ENCODE peak calls at places on chromosomes 6 and 20, in ten cellular contexts. R is RWPE2, M is esophagus squamous epithelium, I is colonic mucosa, N is astrocyte of the spinal cord, G is breast epithelium, T is fibroblast of mammary gland, L is upper lobe of right lung, O is SK-N-SH, U is AG09309. Y is an unnamed sample.

GRCh38 chr6:71392286-71392685 is 103.7 kb downstream of the OGFRL1 start:
- DNase-seq in N (no peak), L (no peak), G (no peak), R (no peak), O (no peak), I (no peak), M (no peak), U (no peak), T (peak; percentile 26), Y (no peak)

GRCh38 chr6:152360016-152360415 is 277.1 kb downstream of the SYNE1 start:
- DNase-seq in G (no peak), L (no peak), T (no peak), O (no peak), M (no peak), N (no peak), I (no peak), U (no peak), R (no peak), Y (no peak)

GRCh38 chr6:91337967-91338366 is 751.1 kb upstream of the MAP3K7 start:
- DNase-seq in N (no peak), U (no peak), M (no peak), O (no peak), I (no peak), G (no peak), R (no peak), T (no peak), L (no peak), Y (no peak)

GRCh38 chr6:2876210-2877056 is 26.7 kb downstream of the SERPINB9 start:
- DNase-seq in O (peak; percentile 79), I (peak; percentile 74), G (no peak), N (peak; percentile 92), L (peak; percentile 86), R (no peak), U (peak; percentile 74), T (peak; percentile 94), M (no peak), Y (peak; percentile 97)

GRCh38 chr20:4711511-4711910 is 10.2 kb upstream of the PRND start:
- DNase-seq in G (no peak), U (no peak), T (no peak), N (no peak), M (no peak), R (no peak), L (no peak), I (no peak), O (no peak), Y (no peak)

GRCh38 chr20:6730929-6731328 is 36.6 kb upstream of the BMP2 start:
- DNase-seq in I (no peak), T (no peak), R (no peak), M (no peak), L (no peak), O (no peak), U (no peak), G (no peak), N (no peak), Y (no peak)

GRCh38 chr6:42726485-42727083 is 4.2 kb upstream of the PRPH2 start:
- DNase-seq in R (no peak), T (peak; percentile 92), I (peak; percentile 81), O (peak; percentile 86), M (peak; percentile 20), N (peak; percentile 89), G (no peak), U (peak; percentile 75), L (peak; percentile 70), Y (peak; percentile 96)

GRCh38 chr6:125314019-125314581 is 12.3 kb upstream of the HDDC2 start:
- DNase-seq in L (no peak), N (peak; percentile 68), U (no peak), I (peak; percentile 65), G (peak; percentile 59), M (peak; percentile 4), O (peak; percentile 54), T (peak; percentile 75), R (no peak), Y (peak; percentile 86)

GRCh38 chr20:31720486-31721407 is 1.9 kb downstream of the BCL2L1 start:
- DNase-seq in U (no peak), R (peak; percentile 72), T (no peak), O (no peak), L (no peak), N (no peak), M (no peak), G (no peak), I (peak; percentile 64), Y (no peak)

GRCh38 chr6:5351552-5351951 is 90.2 kb downstream of the FARS2 start:
- DNase-seq in L (no peak), I (no peak), N (no peak), R (no peak), T (no peak), G (no peak), O (no peak), M (no peak), U (no peak), Y (no peak)
- TF ChIP-seq CTCF in L (no peak), I (no peak), N (no peak), R (no peak), T (no peak), G (no peak), O (no peak), M (no peak), U (no peak), Y (no peak)

DNA sequence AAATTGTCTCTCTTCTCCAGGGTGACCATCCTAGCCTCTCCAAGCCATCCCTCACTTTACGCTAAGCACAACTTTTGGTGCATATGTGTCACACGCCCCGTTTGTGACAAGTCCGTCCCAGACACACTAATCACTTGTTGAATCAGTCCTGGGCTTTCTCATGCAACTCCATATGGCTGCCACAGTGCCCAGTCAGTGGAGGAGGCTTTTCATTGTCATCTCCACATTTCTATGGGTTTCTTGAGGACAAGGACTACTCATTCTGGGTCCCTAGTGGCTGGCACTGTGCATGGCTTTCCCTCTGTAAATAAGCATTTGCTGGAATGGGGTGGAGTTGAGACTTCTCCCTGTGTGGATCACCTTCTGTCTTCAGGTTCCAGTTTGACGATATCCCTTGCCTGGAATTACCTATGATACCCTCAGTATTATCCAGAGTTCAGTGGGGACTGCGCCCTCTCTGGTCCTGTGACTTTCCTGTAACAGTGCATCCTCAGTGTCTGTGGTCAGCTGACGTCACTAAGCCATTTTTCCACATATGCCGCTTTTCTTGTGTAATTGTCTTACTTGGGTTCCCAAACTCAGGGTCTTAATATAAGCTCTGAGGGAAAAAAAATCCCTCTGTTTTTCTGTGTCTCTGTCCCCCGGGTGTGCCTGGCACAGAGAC is 59.8 kb upstream of the MYL9 start:
- DNase-seq in R (no peak), L (no peak), U (no peak), M (no peak), O (no peak), I (no peak), N (no peak), T (peak; percentile 44), G (no peak), Y (no peak)
- TF ChIP-seq CTCF in R (no peak), L (no peak), U (peak; percentile 8), M (peak; percentile 16), O (no peak), I (no peak), N (no peak), T (no peak), G (no peak), Y (no peak)

DNA sequence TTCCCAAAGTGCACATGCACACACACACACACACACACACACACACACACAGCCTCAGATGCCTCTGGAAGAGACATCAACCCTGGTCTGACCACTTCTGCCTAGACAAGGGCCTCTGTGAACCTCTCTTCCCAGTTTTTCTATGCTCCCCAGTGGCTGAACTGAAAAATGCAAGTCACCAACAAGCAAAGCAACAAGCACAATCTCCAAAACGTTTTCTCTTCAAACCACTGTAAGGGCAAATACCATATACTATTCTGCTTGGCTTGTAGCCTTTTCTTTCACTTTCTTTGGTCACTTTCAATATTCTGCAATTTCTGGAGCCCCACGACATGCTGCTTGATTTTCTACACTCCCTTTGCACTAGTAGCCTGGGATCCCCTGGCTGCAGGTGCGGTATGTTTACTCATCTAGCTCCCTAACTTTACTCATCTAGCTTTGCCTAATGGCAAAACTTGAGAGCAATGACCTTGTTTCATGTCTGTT is 121.4 kb upstream of the DST start:
- DNase-seq in G (no peak), U (no peak), T (peak; percentile 56), L (no peak), N (peak; percentile 52), O (peak; percentile 19), M (no peak), R (no peak), I (peak; percentile 29), Y (peak; percentile 74)
- TF ChIP-seq CTCF in G (peak; percentile 28), U (peak; percentile 45), T (peak; percentile 45), L (peak; percentile 37), N (peak; percentile 46), O (peak; percentile 55), M (peak; percentile 53), R (peak; percentile 64), I (no peak), Y (peak; percentile 63)

GRCh38 chr20:50152394-50153152 is 950 bp downstream of the PEDS1 start:
- DNase-seq in M (no peak), N (no peak), I (peak; percentile 59), O (no peak), L (no peak), U (no peak), R (no peak), G (no peak), T (no peak), Y (no peak)
- TF ChIP-seq CTCF in M (peak; percentile 45), N (no peak), I (no peak), O (peak; percentile 16), L (no peak), U (peak; percentile 16), R (peak; percentile 83), G (no peak), T (no peak), Y (peak; percentile 4)

DNA sequence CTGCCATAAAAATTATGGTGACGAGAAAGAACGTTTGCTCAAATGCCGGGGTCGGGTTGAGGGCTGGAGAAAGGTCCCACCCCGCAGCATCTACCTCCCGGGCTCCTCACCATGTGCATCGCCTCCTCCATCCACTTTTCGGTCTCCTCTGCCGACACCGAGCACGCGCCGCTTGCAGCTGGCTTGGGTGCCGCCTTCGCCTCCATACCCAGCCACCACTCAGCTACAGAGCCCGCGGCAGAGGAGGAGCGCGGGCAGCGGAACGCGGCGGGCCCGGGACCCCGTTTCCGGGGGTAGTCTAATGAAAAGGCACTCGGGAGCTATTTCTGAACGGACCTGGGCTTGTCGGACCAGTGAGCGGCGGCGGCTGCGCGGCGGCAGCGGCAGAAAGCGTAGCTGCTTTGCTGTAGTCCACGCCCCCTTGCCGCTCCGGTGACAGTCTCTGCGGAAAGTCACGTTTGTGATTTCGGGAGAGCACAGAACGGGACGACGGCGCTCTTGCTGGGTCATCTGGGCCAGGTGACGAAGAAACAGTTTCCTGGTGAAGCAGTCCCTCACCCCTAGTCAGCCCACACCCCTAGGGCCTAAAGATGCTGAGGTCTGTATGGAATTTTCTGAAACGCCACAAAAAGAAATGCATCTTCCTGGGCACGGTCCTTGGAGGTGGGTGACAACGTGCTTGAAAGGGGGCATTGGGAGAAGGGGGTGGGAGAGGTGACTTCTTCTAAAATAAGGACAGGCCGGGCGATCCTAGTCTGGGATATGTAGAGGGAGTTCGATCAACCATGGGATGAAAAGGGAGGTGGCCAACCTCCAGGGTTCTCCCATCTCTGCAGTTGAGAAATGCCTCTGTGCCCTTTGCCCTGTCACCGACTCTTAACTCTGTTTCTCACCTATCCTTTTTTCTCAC is at the start of the genes ADAT2 and PEX3:
- DNase-seq in L (peak; percentile 97), R (peak; percentile 92), G (peak; percentile 88), O (peak; percentile 92), T (peak; percentile 91), M (peak; percentile 67), U (peak; percentile 76), I (peak; percentile 93), N (peak; percentile 97), Y (peak; percentile 95)
- TF ChIP-seq CTCF in L (no peak), R (no peak), G (no peak), O (no peak), T (no peak), M (no peak), U (no peak), I (no peak), N (no peak), Y (no peak)